ENCODE peak calls at places on chromosome 11, in seven cellular contexts. J is AG04449, B is ovary, Q is lower leg skin, I is keratinocyte, D is right cardiac atrium, H is fibroblast of lung. W is an unnamed sample.

GRCh38 chr11:72259490-72259889 is 15.5 kb upstream of the PHOX2A start:
- DNase-seq in J (no peak), B (no peak), Q (no peak), I (no peak), D (no peak), H (no peak), W (no peak)

GRCh38 chr11:7574491-7575129 is 60.8 kb downstream of the PPFIBP2 start:
- DNase-seq in J (no peak), B (no peak), Q (no peak), I (no peak), D (no peak), H (peak; percentile 5), W (no peak)

GRCh38 chr11:126628790-126629621 is 273.5 kb downstream of the ST3GAL4 start:
- DNase-seq in J (peak; percentile 82), B (no peak), Q (no peak), I (no peak), D (no peak), H (peak; percentile 29), W (peak; percentile 19)

GRCh38 chr11:126816655-126817054 is 183.9 kb downstream of the KIRREL3 start:
- DNase-seq in J (no peak), B (no peak), Q (no peak), I (no peak), D (no peak), H (peak; percentile 67), W (no peak)

GRCh38 chr11:33722579-33723234 is 13.5 kb downstream of the CD59 start:
- DNase-seq in J (no peak), B (no peak), Q (no peak), I (no peak), D (no peak), H (peak; percentile 82), W (no peak)

GRCh38 chr11:125070699-125071254 is 7.7 kb downstream of the SLC37A2 start:
- DNase-seq in J (no peak), B (no peak), Q (peak; percentile 77), I (peak; percentile 45), D (peak; percentile 88), H (peak; percentile 60), W (no peak)

GRCh38 chr11:118374729-118375128 is 15.3 kb downstream of the UBE4A start:
- DNase-seq in J (no peak), B (no peak), Q (no peak), I (no peak), D (no peak), H (no peak), W (no peak)

GRCh38 chr11:34480339-34480738 is 33.3 kb downstream of the ELF5 start:
- DNase-seq in J (no peak), B (no peak), Q (no peak), I (no peak), D (no peak), H (peak; percentile 74), W (no peak)

GRCh38 chr11:8870461-8871282 is 40.3 kb upstream of the AKIP1 start:
- DNase-seq in J (no peak), B (peak; percentile 66), Q (peak; percentile 33), I (peak; percentile 32), D (peak; percentile 83), H (peak; percentile 83), W (peak; percentile 59)

GRCh38 chr11:16899708-16900107 is 114.5 kb downstream of the PLEKHA7 start:
- DNase-seq in J (no peak), B (no peak), Q (no peak), I (no peak), D (no peak), H (no peak), W (no peak)

GRCh38 chr11:129853508-129854228 is 38.0 kb downstream of the TMEM45B start:
- DNase-seq in J (no peak), B (peak; percentile 42), Q (peak; percentile 77), I (peak; percentile 64), D (no peak), H (peak; percentile 8), W (no peak)

GRCh38 chr11:73372371-73372993 is 3.7 kb upstream of the RELT start:
- DNase-seq in J (no peak), B (no peak), Q (no peak), I (no peak), D (no peak), H (no peak), W (no peak)

GRCh38 chr11:118898400-118899295 is 15.0 kb downstream of the CXCR5 start:
- DNase-seq in J (no peak), B (no peak), Q (no peak), I (no peak), D (peak; percentile 73), H (no peak), W (peak; percentile 10)

GRCh38 chr11:69170704-69171103 is 15.0 kb downstream of the SMIM38 start:
- DNase-seq in J (no peak), B (no peak), Q (no peak), I (no peak), D (no peak), H (no peak), W (no peak)

GRCh38 chr11:59263225-59263894 is 50.6 kb upstream of the MPEG1 start:
- DNase-seq in J (no peak), B (no peak), Q (no peak), I (no peak), D (no peak), H (no peak), W (no peak)

GRCh38 chr11:129264114-129264513 is 72.0 kb upstream of the ARHGAP32 start:
- DNase-seq in J (no peak), B (no peak), Q (no peak), I (no peak), D (no peak), H (no peak), W (no peak)

GRCh38 chr11:119730347-119730613 is 1.3 kb upstream of the NECTIN1 start:
- DNase-seq in J (no peak), B (no peak), Q (no peak), I (no peak), D (no peak), H (no peak), W (no peak)

GRCh38 chr11:5701184-5701583 is 11.6 kb downstream of the TRIM22 start:
- DNase-seq in J (no peak), B (no peak), Q (no peak), I (no peak), D (no peak), H (no peak), W (no peak)

GRCh38 chr11:72569966-72570892 is 104.0 kb downstream of the PDE2A start:
- DNase-seq in J (peak; percentile 3), B (no peak), Q (no peak), I (peak; percentile 50), D (no peak), H (peak; percentile 90), W (no peak)

DNA sequence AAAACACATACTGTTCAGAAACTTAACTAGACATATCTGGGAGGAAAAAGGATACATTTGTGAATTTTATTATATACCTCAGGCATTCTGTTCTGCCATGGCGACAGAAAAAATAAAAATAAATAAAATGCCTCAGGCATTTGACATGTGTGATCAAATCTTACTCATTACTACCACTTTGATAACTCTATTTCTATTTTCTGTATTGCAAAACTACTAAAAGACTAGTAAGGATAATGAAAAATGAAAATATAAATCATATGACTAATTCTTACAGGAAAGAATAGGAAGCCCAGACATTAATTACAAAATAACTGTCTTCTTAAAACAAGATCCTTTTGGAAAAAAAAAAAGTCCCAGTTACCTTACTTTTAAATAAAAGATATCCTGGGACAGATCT is 5.3 kb downstream of the PICALM start:
- DNase-seq in J (no peak), B (no peak), Q (no peak), I (no peak), D (no peak), H (peak; percentile 39), W (no peak)
- H3K4me3 ChIP-seq in J (no peak overlapping the region), B (no peak overlapping the region), Q (no peak overlapping the region), I (no peak overlapping the region), D (no peak overlapping the region), H (peak overlapping the region; percentile 30), W (no peak overlapping the region)

GRCh38 chr11:86869966-86870570 is 69.7 kb downstream of the PRSS23 start:
- DNase-seq in J (no peak), B (peak; percentile 46), Q (peak; percentile 63), I (no peak), D (peak; percentile 71), H (peak; percentile 47), W (peak; percentile 58)
- H3K4me3 ChIP-seq in J (no peak overlapping the region), B (no peak overlapping the region), Q (no peak overlapping the region), I (no peak overlapping the region), D (no peak overlapping the region), H (no peak overlapping the region), W (no peak overlapping the region)

GRCh38 chr11:269146-269890 is 8.9 kb upstream of the NLRP6 start:
- DNase-seq in J (no peak), B (no peak), Q (peak; percentile 36), I (no peak), D (peak; percentile 32), H (no peak), W (no peak)
- H3K4me3 ChIP-seq in J (no peak overlapping the region), B (no peak overlapping the region), Q (no peak overlapping the region), I (no peak overlapping the region), D (no peak overlapping the region), H (no peak overlapping the region), W (no peak overlapping the region)

GRCh38 chr11:45858751-45859398 is 11.6 kb downstream of the CRY2 start:
- DNase-seq in J (no peak), B (no peak), Q (no peak), I (no peak), D (no peak), H (no peak), W (no peak)

GRCh38 chr11:45860348-45860747 is 13.1 kb downstream of the CRY2 start:
- DNase-seq in J (no peak), B (no peak), Q (no peak), I (no peak), D (no peak), H (no peak), W (no peak)

GRCh38 chr11:45857834-45858492 is 10.7 kb downstream of the CRY2 start:
- DNase-seq in J (peak; percentile 89), B (peak; percentile 48), Q (peak; percentile 63), I (no peak), D (peak; percentile 77), H (peak; percentile 95), W (no peak)

GRCh38 chr11:45860764-45861510 is 13.7 kb downstream of the CRY2 start:
- DNase-seq in J (no peak), B (no peak), Q (no peak), I (no peak), D (no peak), H (no peak), W (no peak)

DNA sequence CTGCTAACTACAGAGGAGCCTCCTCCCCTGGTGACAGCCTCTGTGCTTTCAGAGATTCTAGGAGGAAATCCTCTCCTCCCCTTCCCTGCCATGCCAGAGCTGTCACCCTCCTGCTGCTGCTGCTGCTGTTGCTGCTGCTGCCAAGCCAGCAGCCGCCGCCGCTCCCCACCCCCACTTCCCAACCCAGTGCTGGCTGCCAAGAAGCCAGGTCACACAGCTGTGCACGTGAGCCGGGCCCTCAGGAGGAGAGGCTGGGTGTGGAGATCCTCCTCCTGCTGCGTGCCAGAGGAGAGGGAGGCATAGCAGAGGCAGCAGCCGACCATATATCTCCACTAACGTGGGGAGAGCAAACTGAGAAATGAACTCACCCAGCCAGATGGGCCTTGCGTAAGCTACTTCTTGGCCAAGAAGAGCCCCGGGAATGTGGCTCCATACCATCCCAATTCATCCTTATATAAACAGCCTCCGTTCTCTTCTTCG is 12.4 kb downstream of the CRY2 start:
- DNase-seq in J (peak; percentile 99), B (peak; percentile 97), Q (peak; percentile 90), I (peak; percentile 46), D (peak; percentile 99), H (peak; percentile 95), W (peak; percentile 86)
- H3K4me3 ChIP-seq in J (no peak overlapping the region), B (no peak overlapping the region), Q (no peak overlapping the region), I (no peak overlapping the region), D (no peak overlapping the region), H (peak overlapping the region; percentile 3), W (no peak overlapping the region)